ENCODE peak calls at places on chromosomes 11 and 22, in eight cellular contexts. K, E, Q, F, W, M, L and R are unnamed samples. For H3K4me1, the result is how much of the 10 kb centered on the place peaks cover.

GRCh38 chr11:103344886-103345285 is 235.7 kb downstream of the DYNC2H1 start:
- DNase-seq in W (no peak), E (no peak), M (no peak), Q (no peak), L (no peak), K (no peak), F (no peak), R (no peak)

GRCh38 chr11:131504199-131504949 is 134.0 kb downstream of the NTM start:
- DNase-seq in Q (no peak), M (no peak), K (no peak), F (no peak), L (peak), W (no peak), E (no peak), R (no peak)

GRCh38 chr11:76086713-76087635 is 119.3 kb downstream of the WNT11 start:
- DNase-seq in L (no peak), W (no peak), Q (no peak), M (no peak), K (no peak), F (no peak), E (peak), R (no peak)

GRCh38 chr11:115159122-115159665 is 345.0 kb downstream of the CADM1 start:
- DNase-seq in F (no peak), K (no peak), E (no peak), L (no peak), W (no peak), M (no peak), Q (no peak), R (no peak)

GRCh38 chr11:76644591-76644990 is 26.0 kb downstream of the LRRC32 start:
- DNase-seq in W (no peak), Q (no peak), E (no peak), M (no peak), L (no peak), K (no peak), F (no peak), R (no peak)

GRCh38 chr22:46578824-46579561 is 41.2 kb upstream of the GRAMD4 start:
- DNase-seq in M (no peak), E (peak), L (no peak), W (no peak), Q (no peak), F (peak), K (peak), R (peak)

GRCh38 chr11:125300791-125301218 is 136.3 kb downstream of the PKNOX2 start:
- DNase-seq in W (no peak), E (peak), L (no peak), Q (no peak), K (no peak), M (no peak), F (no peak), R (no peak)

GRCh38 chr11:114297806-114298700 is 1.9 kb downstream of the NNMT start:
- DNase-seq in E (no peak), F (no peak), M (no peak), K (no peak), Q (no peak), W (no peak), L (no peak), R (no peak)

GRCh38 chr11:14386895-14387480 is 28.0 kb upstream of the RRAS2 start:
- DNase-seq in M (no peak), F (peak), L (peak), E (peak), K (no peak), Q (peak), W (no peak), R (no peak)

GRCh38 chr11:44535201-44535980 is 30.1 kb upstream of the CD82 start:
- DNase-seq in Q (no peak), F (no peak), L (no peak), W (no peak), M (no peak), E (no peak), K (no peak), R (no peak)

GRCh38 chr22:20407829-20408228 is 13.9 kb downstream of the ZNF74 start:
- DNase-seq in M (no peak), E (no peak), K (no peak), Q (no peak), W (no peak), F (no peak), L (no peak), R (peak)

GRCh38 chr11:119692547-119692834 is 36.5 kb downstream of the NECTIN1 start:
- DNase-seq in L (no peak), K (no peak), Q (no peak), M (no peak), E (no peak), F (no peak), W (no peak), R (no peak)

GRCh38 chr11:71153005-71153395 is 99.4 kb downstream of the SHANK2 start:
- DNase-seq in E (peak), M (no peak), Q (no peak), L (no peak), K (no peak), F (no peak), W (no peak), R (peak)

GRCh38 chr11:14148653-14149273 is 186.2 kb downstream of the SPON1 start:
- DNase-seq in L (peak), W (no peak), E (peak), K (no peak), Q (no peak), F (no peak), M (no peak), R (no peak)

GRCh38 chr11:111976614-111977140 is 39.5 kb downstream of the DIXDC1 start:
- DNase-seq in M (no peak), F (peak), L (peak), K (no peak), W (peak), E (no peak), Q (peak), R (no peak)

GRCh38 chr11:2525166-2525861 is 80.5 kb downstream of the KCNQ1 start:
- DNase-seq in E (no peak), M (peak), F (peak), K (peak), L (no peak), Q (peak), W (peak), R (peak)

GRCh38 chr22:17119481-17120202 is 1.5 kb downstream of the TMEM121B start:
- DNase-seq in E (no peak), Q (no peak), F (no peak), W (no peak), L (no peak), M (peak), K (peak), R (no peak)

GRCh38 chr11:82523141-82523540 is 210.5 kb downstream of the FAM181B start:
- DNase-seq in E (no peak), K (no peak), L (no peak), Q (peak), W (no peak), F (no peak), M (no peak), R (no peak)

DNA sequence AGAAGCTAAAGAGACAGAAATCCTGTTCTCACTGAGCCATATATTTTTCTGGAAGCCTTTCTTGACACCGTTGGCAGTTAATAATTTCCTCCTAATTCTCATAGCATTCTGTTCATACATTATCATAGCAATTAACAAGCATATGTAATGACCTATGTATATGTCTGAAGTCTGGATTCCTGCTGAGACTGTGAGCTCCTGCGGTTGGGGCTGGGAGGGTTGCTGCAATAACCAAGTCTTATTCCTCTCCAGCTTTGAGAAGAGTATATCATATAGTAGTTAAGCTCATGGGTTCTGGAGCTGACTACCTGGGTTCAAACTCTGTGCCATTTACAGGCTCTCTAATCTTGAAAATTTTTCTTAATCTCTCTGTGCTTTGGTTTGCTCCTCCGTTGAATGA is 175.2 kb downstream of the MAML2 start:
- DNase-seq in L (no peak), M (no peak), F (no peak), K (no peak), E (no peak), Q (no peak), W (no peak), R (no peak)
- H3K4me3 ChIP-seq in L (no peak), M (no peak), F (no peak), K (no peak), E (no peak), Q (no peak), W (no peak), R (no peak)

GRCh38 chr22:21591695-21592094 is 24.2 kb downstream of the UBE2L3 start:
- DNase-seq in K (peak), M (no peak), L (no peak), Q (no peak), E (no peak), F (peak), W (no peak), R (peak)
- H3K4me1 ChIP-seq in K (under half), M (under half), L (under half), Q (under half), E (under half), F (half or more), W (under half), R (under half)

DNA sequence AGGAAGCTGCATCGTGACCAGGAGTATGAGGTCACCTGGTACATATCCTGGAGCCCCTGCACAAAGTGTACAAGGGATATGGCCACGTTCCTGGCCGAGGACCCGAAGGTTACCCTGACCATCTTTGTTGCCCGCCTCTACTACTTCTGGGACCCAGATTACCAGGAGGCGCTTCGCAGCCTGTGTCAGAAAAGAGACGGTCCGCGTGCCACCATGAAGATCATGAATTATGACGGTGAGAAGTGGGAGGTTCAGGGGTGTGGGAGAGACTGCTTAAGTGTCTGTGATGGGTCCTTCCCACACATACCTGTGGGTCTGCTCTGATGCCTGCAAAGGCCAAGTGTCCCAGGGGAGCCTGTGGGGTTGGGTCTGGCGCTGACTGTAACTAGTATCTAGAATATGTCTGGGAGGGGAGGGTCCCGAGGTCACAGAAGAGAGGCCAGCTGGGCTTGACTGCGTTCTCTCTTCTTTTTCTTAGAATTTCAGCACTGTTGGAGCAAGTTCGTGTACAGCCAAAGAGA is 4.0 kb downstream of the APOBEC3G start:
- DNase-seq in M (no peak), L (no peak), Q (no peak), W (no peak), F (no peak), E (no peak), K (no peak), R (no peak)
- H3K4me3 ChIP-seq in M (peak), L (no peak), Q (no peak), W (no peak), F (no peak), E (no peak), K (no peak), R (no peak)

DNA sequence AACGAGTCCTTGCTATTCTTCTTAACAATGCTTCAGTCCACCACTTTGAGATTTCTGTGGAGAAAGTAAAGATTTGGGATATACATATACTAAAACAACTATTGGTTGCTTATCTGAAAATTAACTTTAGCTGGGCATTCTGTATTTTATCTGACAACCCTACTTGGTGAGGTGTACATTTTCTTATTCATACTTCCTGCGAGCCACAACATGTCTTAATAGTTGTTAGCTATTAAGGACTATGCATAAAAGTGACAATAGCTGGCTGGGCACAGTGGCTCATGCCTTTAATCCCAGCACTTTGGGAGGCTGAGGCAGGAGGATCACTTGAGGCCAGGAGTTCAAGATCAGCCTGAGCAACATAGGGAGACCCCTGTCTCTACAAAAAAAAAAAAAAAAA is 28.0 kb upstream of the TMA7B start:
- DNase-seq in M (no peak), W (no peak), E (no peak), F (no peak), L (no peak), Q (no peak), K (no peak), R (no peak)
- H3K4me1 ChIP-seq in M (half or more), W (under half), E (under half), F (under half), L (under half), Q (under half), K (under half), R (under half)

DNA sequence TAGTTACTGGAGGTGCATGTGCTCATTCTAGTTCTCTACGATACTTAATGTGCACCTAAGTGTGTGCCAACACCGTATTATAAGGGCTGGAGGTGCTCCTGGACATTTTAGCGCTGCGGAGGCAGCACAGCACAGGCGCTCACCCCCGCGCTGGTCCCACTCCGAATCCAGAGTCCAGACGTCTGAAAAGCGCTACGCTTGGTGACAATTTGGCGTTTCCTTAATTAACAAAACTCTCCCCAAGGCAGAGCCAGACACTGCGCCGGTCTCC is 1.3 kb downstream of the WT1 start:
- DNase-seq in Q (no peak), E (no peak), F (no peak), K (no peak), L (no peak), W (no peak), M (no peak), R (no peak)
- H3K4me3 ChIP-seq in Q (peak), E (no peak), F (peak), K (no peak), L (peak), W (peak), M (no peak), R (peak)